ENCODE peak calls at places on chromosomes 13 and 19, in six cellular contexts. P is adrenal gland; T is breast epithelium; E is CD8-positive, alpha-beta T cell; M is heart right ventricle; Z is neuronal stem cell. A is an unnamed sample.

GRCh38 chr19:290539-291521 is at the start of gene PLPP2:
- DNase-seq in P (no peak), T (peak; percentile 90), E (no peak), M (no peak), Z (no peak), A (peak; percentile 86)

GRCh38 chr19:5126498-5127223 is 157.7 kb downstream of the KDM4B start:
- DNase-seq in P (peak; percentile 38), T (no peak), E (no peak), M (no peak), Z (no peak), A (no peak)

GRCh38 chr19:29702161-29702957 is 12.7 kb downstream of the C19orf12 start:
- DNase-seq in P (no peak), T (no peak), E (no peak), M (no peak), Z (no peak), A (no peak)

GRCh38 chr13:74839656-74840055 is 642.3 kb downstream of the TBC1D4 start:
- DNase-seq in P (no peak), T (no peak), E (no peak), M (no peak), Z (no peak), A (no peak)

GRCh38 chr19:55088021-55088451 is 12.4 kb downstream of the EPS8L1 start:
- DNase-seq in P (no peak), T (no peak), E (no peak), M (no peak), Z (no peak), A (peak; percentile 18)

GRCh38 chr19:4916292-4917082 is 7.2 kb downstream of the UHRF1 start:
- DNase-seq in P (no peak), T (no peak), E (peak; percentile 82), M (no peak), Z (no peak), A (no peak)

GRCh38 chr19:48598996-48599626 is 7.4 kb upstream of the SPACA4 start:
- DNase-seq in P (no peak), T (no peak), E (no peak), M (no peak), Z (no peak), A (no peak)

GRCh38 chr13:27251166-27252088 is at the start of gene RPL21:
- DNase-seq in P (peak; percentile 97), T (peak; percentile 91), E (peak; percentile 95), M (peak; percentile 98), Z (peak; percentile 86), A (peak; percentile 94)

GRCh38 chr13:45737571-45738002 is 35.5 kb downstream of the CBY2 start:
- DNase-seq in P (no peak), T (no peak), E (no peak), M (no peak), Z (no peak), A (no peak)

GRCh38 chr13:44309771-44310767 is 63.6 kb upstream of the SERP2 start:
- DNase-seq in P (no peak), T (no peak), E (no peak), M (peak; percentile 54), Z (no peak), A (no peak)

GRCh38 chr13:73138967-73139491 is 80.2 kb downstream of the KLF5 start:
- DNase-seq in P (no peak), T (no peak), E (no peak), M (no peak), Z (no peak), A (no peak)

GRCh38 chr19:19475845-19476828 is 39.2 kb downstream of the TSSK6 start:
- DNase-seq in P (no peak), T (no peak), E (no peak), M (no peak), Z (no peak), A (no peak)

GRCh38 chr19:49427855-49428546 is 2.8 kb downstream of the GFY start:
- DNase-seq in P (no peak), T (no peak), E (no peak), M (no peak), Z (no peak), A (no peak)

GRCh38 chr19:1987197-1988187 is 28.0 kb downstream of the BTBD2 start:
- DNase-seq in P (no peak), T (no peak), E (no peak), M (no peak), Z (no peak), A (no peak)
- H3K36me3 ChIP-seq in P (no peaks in the 10 kb centered on the region), T (peaks cover 8% of the 10 kb centered on the region), E (peaks cover 30% of the 10 kb centered on the region), M (peaks cover 5% of the 10 kb centered on the region), Z (peaks cover 90% of the 10 kb centered on the region), A (peaks cover 33% of the 10 kb centered on the region)

GRCh38 chr19:17617807-17618192 is 62.4 kb downstream of the COLGALT1 start:
- DNase-seq in P (no peak), T (no peak), E (no peak), M (no peak), Z (no peak), A (no peak)

GRCh38 chr19:17618281-17618903 is 62.9 kb downstream of the COLGALT1 start:
- DNase-seq in P (no peak), T (no peak), E (no peak), M (no peak), Z (no peak), A (no peak)

GRCh38 chr19:17616961-17617806 is 61.7 kb downstream of the COLGALT1 start:
- DNase-seq in P (no peak), T (no peak), E (no peak), M (no peak), Z (no peak), A (no peak)

GRCh38 chr19:17615889-17616685 is 60.6 kb downstream of the COLGALT1 start:
- DNase-seq in P (no peak), T (no peak), E (no peak), M (no peak), Z (no peak), A (no peak)

GRCh38 chr19:17616686-17616960 is 61.2 kb downstream of the COLGALT1 start:
- DNase-seq in P (no peak), T (no peak), E (no peak), M (no peak), Z (no peak), A (no peak)
- H3K4me3 ChIP-seq in P (no peak overlapping the region), T (no peak overlapping the region), E (no peak overlapping the region), M (peak overlapping the region; percentile 18), Z (no peak overlapping the region), A (no peak overlapping the region)

GRCh38 chr13:51158923-51159322 is 47.8 kb upstream of the C13orf42 start:
- DNase-seq in P (no peak), T (no peak), E (no peak), M (no peak), Z (no peak), A (no peak)
- H3K27me3 ChIP-seq in P (no peaks in the 10 kb centered on the region), T (no peaks in the 10 kb centered on the region), E (no peaks in the 10 kb centered on the region), M (no peaks in the 10 kb centered on the region), Z (no peaks in the 10 kb centered on the region), A (no peaks in the 10 kb centered on the region)

DNA sequence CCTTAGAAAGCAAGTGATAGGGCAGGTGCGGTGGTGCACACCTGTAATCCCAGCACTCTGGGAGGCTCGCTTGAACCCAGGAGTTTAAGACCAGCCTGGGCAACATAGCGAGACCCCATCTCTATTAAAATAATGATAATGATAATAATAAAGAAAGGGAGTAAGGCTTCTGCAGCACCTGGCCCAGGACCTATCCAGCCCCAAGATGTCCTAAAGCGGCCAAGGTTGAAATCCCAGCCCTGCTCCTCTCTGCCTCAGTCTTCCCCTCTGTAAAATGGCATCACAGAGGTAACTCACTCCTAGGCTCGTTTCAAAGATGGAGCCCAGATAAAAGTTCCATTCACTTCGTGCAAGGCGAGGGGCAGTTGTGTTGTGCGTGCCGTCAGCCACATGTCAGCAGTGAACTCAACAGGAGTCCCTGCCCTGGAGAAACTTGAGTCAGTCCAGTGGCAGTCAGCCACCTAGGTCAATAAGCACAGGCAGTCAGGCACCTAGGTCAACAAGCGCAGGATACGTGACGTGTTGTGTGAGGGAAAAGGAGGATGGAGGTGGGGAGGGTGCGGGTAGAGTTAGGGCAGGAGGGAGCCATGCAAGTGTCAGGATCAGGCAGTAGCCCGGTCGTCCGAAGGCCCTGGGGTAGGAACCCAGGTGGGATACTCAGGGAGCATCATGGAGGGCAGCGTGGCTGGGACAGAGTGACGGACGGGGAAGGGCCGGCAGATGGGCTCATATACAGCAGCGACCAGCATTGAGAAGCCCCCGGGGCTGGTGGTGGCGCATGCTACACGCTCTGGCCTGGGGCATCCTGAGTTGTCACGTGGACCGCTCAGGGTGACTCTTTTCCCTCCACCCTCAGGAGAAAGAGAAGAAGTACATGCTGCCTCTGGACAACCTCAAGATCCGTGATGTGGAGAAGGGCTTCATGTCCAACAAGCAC is 16.6 kb downstream of the TMED1 start:
- DNase-seq in P (no peak), T (no peak), E (no peak), M (no peak), Z (no peak), A (no peak)
- H3K36me3 ChIP-seq in P (no peaks in the 10 kb centered on the region), T (no peaks in the 10 kb centered on the region), E (peaks cover 22% of the 10 kb centered on the region), M (peaks cover 3% of the 10 kb centered on the region), Z (peaks cover 61% of the 10 kb centered on the region), A (no peaks in the 10 kb centered on the region)

GRCh38 chr19:51861870-51862622 is 25.7 kb downstream of the ZNF577 start:
- DNase-seq in P (no peak), T (no peak), E (no peak), M (no peak), Z (no peak), A (no peak)
- H3K4me3 ChIP-seq in P (no peak overlapping the region), T (no peak overlapping the region), E (peak overlapping the region; percentile 5), M (no peak overlapping the region), Z (no peak overlapping the region), A (no peak overlapping the region)

DNA sequence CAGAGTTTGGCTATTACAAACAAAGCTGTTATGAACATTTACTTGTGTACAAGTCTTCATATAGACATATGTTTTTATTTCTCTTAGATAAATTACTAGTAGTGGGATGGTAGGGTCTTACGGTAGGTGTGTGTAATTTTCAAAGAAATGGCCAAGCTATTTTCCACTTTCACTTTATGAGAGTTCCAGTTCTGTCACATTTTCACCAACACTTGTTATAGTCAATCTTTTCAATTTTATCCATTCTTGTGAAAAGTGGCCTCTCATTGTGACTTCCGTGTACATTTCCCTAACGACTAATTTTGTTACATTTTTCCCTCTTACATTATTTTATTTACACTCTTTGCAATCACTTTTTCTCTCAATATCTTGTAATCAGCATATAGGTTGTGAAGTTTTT is 18.3 kb downstream of the MBD3L1 start:
- DNase-seq in P (no peak), T (no peak), E (no peak), M (no peak), Z (no peak), A (no peak)
- H3K27me3 ChIP-seq in P (no peaks in the 10 kb centered on the region), T (no peaks in the 10 kb centered on the region), E (no peaks in the 10 kb centered on the region), M (peaks cover 22% of the 10 kb centered on the region), Z (no peaks in the 10 kb centered on the region), A (no peaks in the 10 kb centered on the region)

GRCh38 chr13:49184621-49185020 is 35.5 kb upstream of the MLNR start:
- DNase-seq in P (no peak), T (no peak), E (no peak), M (no peak), Z (no peak), A (no peak)
- H3K36me3 ChIP-seq in P (no peaks in the 10 kb centered on the region), T (no peaks in the 10 kb centered on the region), E (peaks cover 24% of the 10 kb centered on the region), M (no peaks in the 10 kb centered on the region), Z (peaks cover 98% of the 10 kb centered on the region), A (peaks cover 54% of the 10 kb centered on the region)